ENCODE peak calls at places on chromosomes 13 and 19, in ten cellular contexts. L is naive thymus-derived CD4-positive, alpha-beta T cell; J is stimulated activated CD8-positive, alpha-beta memory T cell treated with anti-CD3 and anti-CD28 coated beads, Interleukin-7, amount 100 ng/mL, for 48 hours; Z is EL; R is SIG-M5; K is activated CD4-positive, alpha-beta memory T cell treated with anti-CD3 and anti-CD28 coated beads for 36 hours; H is GM23248; X is GM23338; D is stimulated activated CD4-positive, alpha-beta T cell treated with anti-CD3 and anti-CD28 coated beads, Interleukin-1b, Interleukin-23, amount 100 ng/mL, for 24 hours; V is AG09319. C is an unnamed sample.

GRCh38 chr19:39590265-39590664 is 12.1 kb upstream of the LGALS13 start:
- DNase-seq in L (no peak), J (no peak), Z (no peak), R (no peak), K (no peak), H (peak; percentile 3), X (peak; percentile 61), D (no peak), V (no peak), C (no peak)

GRCh38 chr19:23799321-23799720 is 40.6 kb upstream of the ZNF681 start:
- DNase-seq in L (peak; percentile 61), J (no peak), Z (no peak), R (no peak), K (peak; percentile 48), H (no peak), X (no peak), D (no peak), V (no peak), C (no peak)

GRCh38 chr13:23500858-23501257 is 67.4 kb upstream of the SACS start:
- DNase-seq in L (no peak), J (no peak), Z (peak; percentile 95), R (no peak), K (no peak), H (peak; percentile 92), X (no peak), D (no peak), V (peak; percentile 76), C (no peak)

GRCh38 chr19:10274589-10274988 is 3.7 kb downstream of the ICAM1 start:
- DNase-seq in L (no peak), J (no peak), Z (no peak), R (no peak), K (no peak), H (no peak), X (no peak), D (no peak), V (no peak), C (no peak)

GRCh38 chr19:41784337-41785239 is 11.8 kb upstream of the CEACAM3 start:
- DNase-seq in L (no peak), J (no peak), Z (no peak), R (peak; percentile 84), K (no peak), H (no peak), X (no peak), D (no peak), V (no peak), C (no peak)

GRCh38 chr19:3785464-3785937 is 680 bp downstream of the MATK start:
- DNase-seq in L (peak; percentile 24), J (no peak), Z (no peak), R (no peak), K (peak; percentile 38), H (no peak), X (no peak), D (no peak), V (no peak), C (no peak)

GRCh38 chr13:48475230-48475629 is 57.6 kb downstream of the RCBTB2 start:
- DNase-seq in L (no peak), J (no peak), Z (no peak), R (no peak), K (no peak), H (no peak), X (peak; percentile 18), D (no peak), V (no peak), C (no peak)

GRCh38 chr13:31093145-31093885 is 68.4 kb downstream of the HSPH1 start:
- DNase-seq in L (no peak), J (no peak), Z (no peak), R (no peak), K (no peak), H (peak; percentile 54), X (no peak), D (no peak), V (no peak), C (no peak)

GRCh38 chr13:33610471-33611015 is 207.4 kb upstream of the RFC3 start:
- DNase-seq in L (peak; percentile 1), J (peak; percentile 11), Z (no peak), R (no peak), K (peak; percentile 87), H (no peak), X (peak; percentile 60), D (no peak), V (no peak), C (peak; percentile 24)

GRCh38 chr13:35887028-35887666 is 244.0 kb downstream of the DCLK1 start:
- DNase-seq in L (no peak), J (no peak), Z (no peak), R (no peak), K (no peak), H (no peak), X (no peak), D (no peak), V (no peak), C (no peak)

GRCh38 chr13:112931028-112931934 is 37.7 kb upstream of the MCF2L start:
- DNase-seq in L (no peak), J (no peak), Z (peak; percentile 71), R (no peak), K (no peak), H (peak; percentile 81), X (peak; percentile 74), D (no peak), V (peak; percentile 40), C (no peak)

GRCh38 chr13:24270639-24271131 is 38.7 kb upstream of the C1QTNF9 start:
- DNase-seq in L (peak; percentile 66), J (no peak), Z (peak; percentile 45), R (no peak), K (peak; percentile 78), H (peak; percentile 75), X (peak; percentile 24), D (no peak), V (no peak), C (peak; percentile 68)

GRCh38 chr19:20333508-20333907 is 166.5 kb downstream of the ZNF486 start:
- DNase-seq in L (no peak), J (no peak), Z (no peak), R (no peak), K (no peak), H (no peak), X (no peak), D (no peak), V (no peak), C (no peak)

GRCh38 chr13:23512762-23513395 is 57.3 kb upstream of the TNFRSF19 start:
- DNase-seq in L (no peak), J (no peak), Z (no peak), R (no peak), K (no peak), H (no peak), X (peak; percentile 39), D (no peak), V (no peak), C (no peak)

GRCh38 chr13:44158741-44159632 is 214.6 kb upstream of the SERP2 start:
- DNase-seq in L (no peak), J (no peak), Z (no peak), R (no peak), K (no peak), H (no peak), X (no peak), D (no peak), V (no peak), C (no peak)

GRCh38 chr13:25731511-25731910 is 320.3 kb downstream of the SHISA2 start:
- DNase-seq in L (no peak), J (no peak), Z (no peak), R (no peak), K (no peak), H (no peak), X (no peak), D (no peak), V (no peak), C (no peak)

GRCh38 chr19:17160908-17161307 is 54.2 kb upstream of the USE1 start:
- DNase-seq in L (no peak), J (no peak), Z (no peak), R (no peak), K (peak; percentile 28), H (no peak), X (no peak), D (no peak), V (no peak), C (no peak)

GRCh38 chr19:45213031-45213430 is 32.2 kb downstream of the EXOC3L2 start:
- DNase-seq in L (no peak), J (no peak), Z (no peak), R (no peak), K (no peak), H (no peak), X (peak; percentile 24), D (no peak), V (no peak), C (no peak)

GRCh38 chr19:8561071-8561764 is 16.0 kb downstream of the MYO1F start:
- DNase-seq in L (no peak), J (no peak), Z (no peak), R (no peak), K (no peak), H (no peak), X (peak; percentile 66), D (no peak), V (no peak), C (no peak)

GRCh38 chr13:42814868-42815267 is 33.5 kb downstream of the FAM216B start:
- DNase-seq in L (no peak), J (no peak), Z (peak; percentile 71), R (no peak), K (no peak), H (peak; percentile 89), X (no peak), D (no peak), V (peak; percentile 89), C (no peak)

GRCh38 chr13:31063734-31064133 is 98.0 kb downstream of the HSPH1 start:
- DNase-seq in L (no peak), J (no peak), Z (no peak), R (no peak), K (no peak), H (no peak), X (no peak), D (no peak), V (no peak), C (no peak)

GRCh38 chr19:11737964-11738745 is 591 bp downstream of the ZNF823 start:
- DNase-seq in L (no peak), J (peak; percentile 22), Z (peak; percentile 37), R (no peak), K (peak; percentile 53), H (peak; percentile 70), X (peak; percentile 56), D (peak; percentile 3), V (no peak), C (peak; percentile 52)

GRCh38 chr13:89457977-89458376 is 1786.8 kb downstream of the SLITRK5 start:
- DNase-seq in L (no peak), J (no peak), Z (no peak), R (no peak), K (no peak), H (peak; percentile 32), X (no peak), D (no peak), V (no peak), C (no peak)

GRCh38 chr19:46111376-46111775 is 13.1 kb downstream of the IGFL3 start:
- DNase-seq in L (no peak), J (no peak), Z (no peak), R (no peak), K (no peak), H (no peak), X (no peak), D (no peak), V (no peak), C (no peak)

GRCh38 chr13:66657165-66657895 is 572.8 kb downstream of the PCDH9 start:
- DNase-seq in L (no peak), J (no peak), Z (peak; percentile 92), R (no peak), K (no peak), H (peak; percentile 22), X (peak; percentile 8), D (no peak), V (peak; percentile 80), C (no peak)

GRCh38 chr19:45037393-45038169 is 1.3 kb upstream of the CLASRP start:
- DNase-seq in L (no peak), J (no peak), Z (no peak), R (no peak), K (no peak), H (no peak), X (peak; percentile 30), D (no peak), V (no peak), C (no peak)

GRCh38 chr13:90238433-90238832 is 1109.1 kb upstream of the MIR17HG start:
- DNase-seq in L (no peak), J (no peak), Z (peak; percentile 53), R (no peak), K (no peak), H (no peak), X (peak; percentile 26), D (no peak), V (no peak), C (no peak)

GRCh38 chr19:58218899-58219298 is 9.8 kb upstream of the ZNF544 start:
- DNase-seq in L (peak; percentile 24), J (no peak), Z (peak; percentile 31), R (no peak), K (peak; percentile 63), H (peak; percentile 45), X (peak; percentile 72), D (no peak), V (no peak), C (no peak)

C was measured in ovary.